ENCODE peak calls at places on chromosomes 12 and 14, in eight cellular contexts. X, W, C, Q, D, Z, G and V are unnamed samples.

GRCh38 chr14:39668449-39668848 is 236.2 kb upstream of the FBXO33 start:
- DNase-seq in X (no peak), Q (no peak), Z (no peak), D (no peak), G (no peak), W (no peak), C (peak; percentile 9), V (no peak)

GRCh38 chr12:4064008-4064407 is 190.8 kb upstream of the PARP11 start:
- DNase-seq in D (no peak), Q (no peak), X (no peak), W (no peak), Z (no peak), C (no peak), G (no peak), V (no peak)

GRCh38 chr14:24367506-24368214 is at the start of gene NFATC4:
- DNase-seq in G (no peak), W (no peak), D (peak; percentile 63), X (peak; percentile 95), C (peak; percentile 47), Z (no peak), Q (peak; percentile 57), V (no peak)

GRCh38 chr12:2198088-2198501 is 145.3 kb downstream of the CACNA1C start:
- DNase-seq in X (peak; percentile 56), C (no peak), G (no peak), Z (no peak), D (no peak), W (no peak), Q (no peak), V (no peak)

GRCh38 chr14:89249296-89249565 is 167.8 kb downstream of the FOXN3 start:
- DNase-seq in D (no peak), X (no peak), C (no peak), G (no peak), Q (no peak), W (no peak), Z (no peak), V (no peak)

GRCh38 chr12:17020765-17021164 is 414.8 kb upstream of the LMO3 start:
- DNase-seq in D (no peak), Z (no peak), C (no peak), W (no peak), Q (no peak), X (no peak), G (no peak), V (no peak)

GRCh38 chr14:21050597-21050996 is 7.0 kb upstream of the RNASE8 start:
- DNase-seq in X (no peak), Q (no peak), C (no peak), D (no peak), G (no peak), W (no peak), Z (no peak), V (no peak)

GRCh38 chr12:116599285-116600122 is 40.3 kb downstream of the MAP1LC3B2 start:
- DNase-seq in W (peak; percentile 89), Q (peak; percentile 73), C (peak; percentile 60), X (peak; percentile 89), D (peak; percentile 86), Z (peak; percentile 45), G (peak; percentile 71), V (peak; percentile 34)

GRCh38 chr14:95156765-95157194 is 549 bp downstream of the DICER1 start:
- DNase-seq in C (peak; percentile 57), X (peak; percentile 24), G (peak; percentile 50), Q (peak; percentile 9), Z (peak; percentile 30), D (peak; percentile 74), W (peak; percentile 83), V (no peak)

GRCh38 chr14:32588448-32589320 is 259.6 kb downstream of the AKAP6 start:
- DNase-seq in Q (peak; percentile 26), C (peak; percentile 66), D (no peak), Z (no peak), G (no peak), W (no peak), X (no peak), V (no peak)

GRCh38 chr12:80565276-80565675 is 121.2 kb downstream of the PTPRQ start:
- DNase-seq in X (no peak), Q (no peak), W (no peak), C (no peak), Z (no peak), G (no peak), D (no peak), V (no peak)

GRCh38 chr14:69366761-69367160 is 31.3 kb downstream of the ERH start:
- DNase-seq in Q (no peak), C (no peak), Z (no peak), D (no peak), G (no peak), X (no peak), W (no peak), V (no peak)

GRCh38 chr14:89956294-89957009 is 725 bp downstream of the TDP1 start:
- DNase-seq in W (peak; percentile 69), C (peak; percentile 91), D (peak; percentile 71), G (peak; percentile 96), X (peak; percentile 62), Z (peak; percentile 88), Q (peak; percentile 31), V (peak; percentile 80)

GRCh38 chr12:80242341-80242740 is 143.0 kb downstream of the OTOGL start:
- DNase-seq in X (no peak), G (no peak), Z (no peak), Q (no peak), D (no peak), C (no peak), W (no peak), V (no peak)

GRCh38 chr12:52191841-52192791 is at the start of gene KRT80:
- DNase-seq in D (peak; percentile 87), G (peak; percentile 94), Q (no peak), Z (no peak), X (peak; percentile 92), C (no peak), W (peak; percentile 90), V (no peak)

GRCh38 chr12:22412581-22412980 is 78.1 kb upstream of the ST8SIA1 start:
- DNase-seq in Z (no peak), G (no peak), D (no peak), Q (no peak), X (no peak), W (no peak), C (no peak), V (no peak)

GRCh38 chr14:77125275-77126073 is 16.1 kb downstream of the ZDHHC22 start:
- DNase-seq in D (no peak), C (no peak), Q (no peak), G (no peak), X (no peak), W (no peak), Z (no peak), V (no peak)
- TF ChIP-seq CTCF in D (peak; percentile 8), C (no peak), Q (peak; percentile 47), G (peak; percentile 50), X (no peak), W (no peak), Z (peak; percentile 15), V (peak; percentile 49)

DNA sequence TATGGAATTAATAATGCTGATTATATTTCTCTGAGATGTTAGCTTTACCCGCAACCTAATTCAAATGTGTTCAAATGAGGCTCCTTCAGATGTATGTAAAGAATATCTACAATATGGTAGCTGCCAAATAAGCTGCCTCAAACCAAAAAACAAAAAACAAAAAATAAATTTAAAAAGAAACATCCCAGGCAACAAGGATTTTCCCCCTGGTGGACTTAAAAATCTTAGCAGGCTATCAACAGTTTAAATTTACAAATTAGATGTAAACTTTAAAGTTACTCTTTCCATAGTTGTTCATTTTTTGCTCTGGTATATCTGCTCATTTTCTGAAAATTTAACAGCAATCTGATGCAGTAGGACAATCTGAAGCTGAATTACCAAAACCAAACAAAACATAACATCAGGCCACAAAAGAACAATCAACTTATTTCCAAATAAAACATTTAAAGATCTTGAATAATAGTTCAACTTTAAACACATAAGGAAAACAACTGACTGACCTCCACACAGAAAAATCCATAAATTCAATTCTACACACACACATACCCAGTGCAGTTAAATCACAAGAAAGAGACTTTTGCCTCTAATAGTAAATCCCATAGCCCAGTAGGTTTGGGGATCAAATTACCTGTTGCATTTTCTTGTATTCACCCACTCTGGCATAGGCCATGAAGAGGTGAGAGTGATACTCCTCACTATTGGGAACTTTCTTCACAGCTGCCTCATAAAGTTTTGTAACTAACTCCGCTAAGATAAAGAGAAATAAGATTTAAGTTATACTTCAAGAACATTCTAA is 21.3 kb downstream of the NAA25 start:
- DNase-seq in Z (no peak), W (no peak), G (no peak), X (no peak), D (no peak), Q (no peak), C (no peak), V (no peak)
- TF ChIP-seq CTCF in Z (no peak), W (no peak), G (no peak), X (no peak), D (no peak), Q (peak; percentile 50), C (no peak), V (no peak)

GRCh38 chr14:87049886-87050820 is 942.8 kb downstream of the GALC start:
- DNase-seq in X (no peak), Q (peak; percentile 21), D (no peak), W (no peak), C (peak; percentile 1), Z (no peak), G (no peak), V (no peak)
- TF ChIP-seq CTCF in X (no peak), Q (peak; percentile 73), D (peak; percentile 20), W (peak; percentile 24), C (peak; percentile 15), Z (no peak), G (no peak), V (no peak)

DNA sequence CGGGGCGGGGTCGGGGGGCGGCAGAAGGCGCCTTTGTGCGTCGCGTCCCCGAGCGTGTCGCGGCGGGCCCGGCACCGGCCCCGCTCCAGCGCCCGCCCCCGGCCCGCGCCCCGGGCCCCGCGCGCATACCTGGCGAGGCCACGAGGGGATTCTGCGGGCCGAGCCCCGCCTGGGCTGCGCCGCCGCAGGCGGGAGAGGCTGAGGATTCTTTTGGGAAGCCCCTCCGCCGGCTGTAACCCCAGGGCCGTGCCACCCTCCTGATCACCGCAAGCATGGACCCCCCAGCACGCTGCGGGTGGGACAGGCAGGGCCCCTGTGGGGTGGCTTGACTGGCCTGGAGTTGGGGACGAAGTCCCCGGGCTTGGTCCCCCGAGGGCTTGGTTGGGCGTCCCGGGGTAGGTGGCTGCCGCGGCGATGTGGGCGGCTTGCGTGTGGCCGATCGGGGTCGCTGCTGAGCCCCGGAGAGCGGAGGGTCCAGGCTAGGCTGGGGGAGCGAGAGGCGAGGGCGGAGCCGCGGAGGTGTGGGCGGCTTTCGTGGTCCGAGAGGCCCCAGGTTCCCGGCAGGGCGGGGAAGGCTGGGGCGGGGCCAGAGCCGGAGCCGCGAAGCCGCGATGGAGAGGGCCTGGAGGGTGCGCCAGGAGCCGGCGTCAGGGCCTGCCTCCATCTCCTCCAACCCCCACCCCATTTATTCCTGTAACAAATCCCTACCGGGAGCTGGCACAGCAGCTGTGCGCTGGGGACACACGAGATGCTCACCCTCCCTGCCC is 28.4 kb upstream of the GPR132 start:
- DNase-seq in Q (peak; percentile 74), W (peak; percentile 94), G (no peak), X (peak; percentile 76), Z (peak; percentile 58), D (peak; percentile 89), C (peak; percentile 88), V (peak; percentile 61)
- TF ChIP-seq CTCF in Q (peak; percentile 69), W (peak; percentile 51), G (peak; percentile 17), X (peak; percentile 50), Z (no peak), D (peak; percentile 55), C (peak; percentile 48), V (peak; percentile 20)